ENCODE peak calls at places on chromosomes 1 and 21, in five cellular contexts. One of them, this sample, is unnamed.
A peak's percentile ranks its signal among the peaks of the same experiment; 100 is the strongest.

GRCh38 chr1:168243636-168244212 is 17.9 kb downstream of the SFT2D2 start:
- DNase-seq in fibroblast of pulmonary artery: no peak
- DNase-seq in progenitor cell of endocrine pancreas: no peak
- DNase-seq in nucleus accumbens: no peak
- DNase-seq in EL: no peak
- DNase-seq in this sample: no peak

GRCh38 chr1:86913399-86913895 is 479 bp downstream of the SELENOF start:
- DNase-seq in fibroblast of pulmonary artery: peak; percentile 46
- DNase-seq in progenitor cell of endocrine pancreas: no peak
- DNase-seq in nucleus accumbens: no peak
- DNase-seq in EL: peak; percentile 54
- DNase-seq in this sample: no peak

GRCh38 chr1:223066415-223066814 is 76.6 kb downstream of the TLR5 start:
- DNase-seq in fibroblast of pulmonary artery: no peak
- DNase-seq in progenitor cell of endocrine pancreas: no peak
- DNase-seq in nucleus accumbens: no peak
- DNase-seq in EL: no peak
- DNase-seq in this sample: no peak

GRCh38 chr1:170481000-170481399 is 51.0 kb upstream of the GORAB start:
- DNase-seq in fibroblast of pulmonary artery: no peak
- DNase-seq in progenitor cell of endocrine pancreas: no peak
- DNase-seq in nucleus accumbens: no peak
- DNase-seq in EL: no peak
- DNase-seq in this sample: no peak

GRCh38 chr21:32604484-32604883 is 7.7 kb downstream of the CFAP298 start:
- DNase-seq in fibroblast of pulmonary artery: no peak
- DNase-seq in progenitor cell of endocrine pancreas: no peak
- DNase-seq in nucleus accumbens: no peak
- DNase-seq in EL: no peak
- DNase-seq in this sample: no peak

GRCh38 chr1:154743536-154744036 is 126.5 kb downstream of the KCNN3 start:
- DNase-seq in fibroblast of pulmonary artery: no peak
- DNase-seq in progenitor cell of endocrine pancreas: no peak
- DNase-seq in nucleus accumbens: no peak
- DNase-seq in EL: no peak
- DNase-seq in this sample: no peak

GRCh38 chr1:61056674-61057439 is 25.5 kb upstream of the NFIA start:
- DNase-seq in fibroblast of pulmonary artery: peak; percentile 69
- DNase-seq in progenitor cell of endocrine pancreas: no peak
- DNase-seq in nucleus accumbens: peak; percentile 82
- DNase-seq in EL: peak; percentile 52
- DNase-seq in this sample: peak; percentile 79

GRCh38 chr1:220516014-220516721 is 11.8 kb upstream of the MARK1 start:
- DNase-seq in fibroblast of pulmonary artery: no peak
- DNase-seq in progenitor cell of endocrine pancreas: no peak
- DNase-seq in nucleus accumbens: no peak
- DNase-seq in EL: no peak
- DNase-seq in this sample: no peak

GRCh38 chr1:201693019-201693372 is 136.0 kb upstream of the IPO9 start:
- DNase-seq in fibroblast of pulmonary artery: no peak
- DNase-seq in progenitor cell of endocrine pancreas: no peak
- DNase-seq in nucleus accumbens: no peak
- DNase-seq in EL: no peak
- DNase-seq in this sample: no peak

GRCh38 chr1:150017206-150017750 is 6.8 kb upstream of the OTUD7B start:
- DNase-seq in fibroblast of pulmonary artery: no peak
- DNase-seq in progenitor cell of endocrine pancreas: no peak
- DNase-seq in nucleus accumbens: no peak
- DNase-seq in EL: no peak
- DNase-seq in this sample: no peak

GRCh38 chr1:209319549-209319948 is 264.0 kb upstream of the CAMK1G start:
- DNase-seq in fibroblast of pulmonary artery: no peak
- DNase-seq in progenitor cell of endocrine pancreas: no peak
- DNase-seq in nucleus accumbens: no peak
- DNase-seq in EL: peak; percentile 59
- DNase-seq in this sample: no peak

GRCh38 chr1:24635195-24635843 is 7.8 kb upstream of the SRRM1 start:
- DNase-seq in fibroblast of pulmonary artery: peak; percentile 84
- DNase-seq in progenitor cell of endocrine pancreas: no peak
- DNase-seq in nucleus accumbens: no peak
- DNase-seq in EL: peak; percentile 69
- DNase-seq in this sample: peak; percentile 80

GRCh38 chr1:42456754-42457089 is 379 bp downstream of the PPCS start:
- DNase-seq in fibroblast of pulmonary artery: peak; percentile 59
- DNase-seq in progenitor cell of endocrine pancreas: no peak
- DNase-seq in nucleus accumbens: no peak
- DNase-seq in EL: peak; percentile 59
- DNase-seq in this sample: peak; percentile 57

GRCh38 chr1:3393024-3393986 is 61.2 kb upstream of the ARHGEF16 start:
- DNase-seq in fibroblast of pulmonary artery: no peak
- DNase-seq in progenitor cell of endocrine pancreas: peak; percentile 52
- DNase-seq in nucleus accumbens: no peak
- DNase-seq in EL: no peak
- DNase-seq in this sample: no peak

GRCh38 chr1:5888606-5889211 is 103.5 kb downstream of the NPHP4 start:
- DNase-seq in fibroblast of pulmonary artery: no peak
- DNase-seq in progenitor cell of endocrine pancreas: no peak
- DNase-seq in nucleus accumbens: no peak
- DNase-seq in EL: no peak
- DNase-seq in this sample: no peak

GRCh38 chr1:1117469-1117831 is 1.6 kb upstream of the C1orf159 start:
- DNase-seq in fibroblast of pulmonary artery: no peak
- DNase-seq in progenitor cell of endocrine pancreas: no peak
- DNase-seq in nucleus accumbens: no peak
- DNase-seq in EL: no peak
- DNase-seq in this sample: no peak

GRCh38 chr1:193479187-193479586 is 292.8 kb upstream of the B3GALT2 start:
- DNase-seq in fibroblast of pulmonary artery: no peak
- DNase-seq in progenitor cell of endocrine pancreas: no peak
- DNase-seq in nucleus accumbens: no peak
- DNase-seq in EL: no peak
- DNase-seq in this sample: no peak

GRCh38 chr1:218895064-218895587 is 278.6 kb upstream of the LYPLAL1 start:
- DNase-seq in fibroblast of pulmonary artery: no peak
- DNase-seq in progenitor cell of endocrine pancreas: no peak
- DNase-seq in nucleus accumbens: no peak
- DNase-seq in EL: no peak
- DNase-seq in this sample: no peak

This sample was measured in putamen.